ENCODE peak calls at places on chromosomes 11 and 22, in six cellular contexts. T is coronary artery, A is suprapubic skin, K is PC-3, R is OCI-LY7, E is left lung. C is an unnamed sample.
A peak's percentile ranks its signal among the peaks of the same experiment; 100 is the strongest.

GRCh38 chr11:88035271-88035670 is 140.0 kb downstream of the RAB38 start:
- DNase-seq in T (no peak), E (no peak), R (no peak), K (peak; percentile 73), A (no peak), C (no peak)

GRCh38 chr11:114233755-114234154 is 62.4 kb upstream of the NNMT start:
- DNase-seq in T (no peak), E (no peak), K (no peak), R (no peak), A (no peak), C (no peak)

GRCh38 chr11:68004551-68005335 is 846 bp upstream of the UNC93B1 start:
- DNase-seq in R (no peak), T (peak; percentile 72), K (no peak), A (no peak), E (peak; percentile 53), C (no peak)

GRCh38 chr11:44424841-44425240 is 114.9 kb upstream of the ALX4 start:
- DNase-seq in K (peak; percentile 14), T (no peak), A (no peak), E (no peak), R (no peak), C (no peak)

GRCh38 chr11:19345519-19345847 is 104.7 kb upstream of the E2F8 start:
- DNase-seq in A (no peak), E (peak; percentile 76), R (no peak), T (no peak), K (no peak), C (peak; percentile 35)

GRCh38 chr11:1556278-1557167 is 15.5 kb downstream of the DUSP8 start:
- DNase-seq in R (no peak), A (peak; percentile 38), T (no peak), K (no peak), E (peak; percentile 71), C (no peak)

GRCh38 chr11:2768471-2769408 is 68.9 kb upstream of the KCNQ1OT1 start:
- DNase-seq in R (no peak), E (no peak), T (peak; percentile 67), K (peak; percentile 85), A (peak; percentile 56), C (no peak)

GRCh38 chr11:31641477-31642062 is 132.0 kb downstream of the ELP4 start:
- DNase-seq in T (no peak), K (peak; percentile 70), R (peak; percentile 4), E (no peak), A (no peak), C (no peak)

GRCh38 chr11:121665211-121665838 is 212.6 kb upstream of the SORL1-AS1 start:
- DNase-seq in T (no peak), R (no peak), K (no peak), E (no peak), A (no peak), C (no peak)

GRCh38 chr22:39967996-39968968 is 8.1 kb downstream of the TMA7B start:
- DNase-seq in R (no peak), A (no peak), T (no peak), E (no peak), K (no peak), C (no peak)

GRCh38 chr22:36323855-36324331 is 63.9 kb downstream of the MYH9 start:
- DNase-seq in R (no peak), K (no peak), T (peak; percentile 93), E (no peak), A (no peak), C (no peak)

GRCh38 chr22:49021097-49021925 is 806.4 kb downstream of the BRD1 start:
- DNase-seq in A (peak; percentile 44), E (no peak), T (peak; percentile 70), K (no peak), R (no peak), C (no peak)

GRCh38 chr11:87597696-87598095 is 560.0 kb downstream of the TMEM135 start:
- DNase-seq in A (no peak), K (no peak), E (no peak), R (no peak), T (no peak), C (no peak)

GRCh38 chr11:131884461-131885073 is 514.2 kb downstream of the NTM start:
- DNase-seq in K (no peak), E (no peak), T (no peak), A (no peak), R (no peak), C (no peak)

GRCh38 chr11:122150484-122151124 is 34.6 kb upstream of the BLID start:
- DNase-seq in R (no peak), A (no peak), T (no peak), K (peak; percentile 83), E (no peak), C (no peak)

GRCh38 chr22:29914165-29914564 is 31.2 kb downstream of the MTMR3 start:
- DNase-seq in A (no peak), K (peak; percentile 57), E (no peak), T (no peak), R (no peak), C (no peak)

GRCh38 chr11:19646921-19647320 is 65.7 kb upstream of the NAV2 start:
- DNase-seq in K (peak; percentile 50), T (no peak), E (no peak), R (no peak), A (no peak), C (no peak)

GRCh38 chr11:28176231-28176853 is 68.2 kb downstream of the METTL15 start:
- DNase-seq in K (peak; percentile 71), E (no peak), R (no peak), T (no peak), A (no peak), C (no peak)

GRCh38 chr11:116224154-116224888 is 548.5 kb downstream of the BUD13 start:
- DNase-seq in E (no peak), R (peak; percentile 45), T (no peak), K (peak; percentile 51), A (no peak), C (peak; percentile 66)

GRCh38 chr22:25845985-25846745 is 104.2 kb downstream of the MYO18B start:
- DNase-seq in R (no peak), K (no peak), E (no peak), A (no peak), T (peak; percentile 43), C (peak; percentile 57)

GRCh38 chr11:118883368-118884071 is at the start of gene CXCR5:
- DNase-seq in E (no peak), A (no peak), K (no peak), T (no peak), R (peak; percentile 89), C (peak; percentile 82)

GRCh38 chr22:17945156-17945850 is 79.1 kb downstream of the MICAL3 start:
- DNase-seq in A (no peak), T (no peak), R (no peak), E (no peak), K (no peak), C (no peak)

GRCh38 chr11:95035316-95035715 is 10.3 kb downstream of the KDM4E start:
- DNase-seq in E (no peak), K (no peak), A (no peak), R (no peak), T (no peak), C (no peak)

GRCh38 chr11:9972917-9973504 is 309.1 kb downstream of the SWAP70 start:
- DNase-seq in A (no peak), E (no peak), K (peak; percentile 72), R (peak; percentile 73), T (no peak), C (peak; percentile 77)

GRCh38 chr22:23677701-23677995 is 13.2 kb upstream of the RGL4 start:
- DNase-seq in E (no peak), A (no peak), T (no peak), R (no peak), K (no peak), C (no peak)

GRCh38 chr22:24995649-24996180 is 43.2 kb downstream of the KIAA1671 start:
- DNase-seq in A (no peak), K (no peak), T (no peak), E (no peak), R (no peak), C (no peak)

GRCh38 chr11:32891657-32892354 is 805 bp upstream of the QSER1 start:
- DNase-seq in R (no peak), E (no peak), K (peak; percentile 31), T (no peak), A (no peak), C (no peak)

GRCh38 chr11:82536706-82537105 is 197.0 kb downstream of the FAM181B start:
- DNase-seq in R (no peak), K (no peak), E (no peak), A (no peak), T (no peak), C (no peak)

GRCh38 chr11:82539669-82540068 is 194.0 kb downstream of the FAM181B start:
- DNase-seq in R (no peak), A (no peak), T (no peak), E (no peak), K (no peak), C (no peak)

GRCh38 chr11:82533628-82534353 is 199.9 kb downstream of the FAM181B start:
- DNase-seq in T (no peak), R (no peak), K (peak; percentile 11), E (no peak), A (no peak), C (no peak)
- TF ChIP-seq CTCF in T (no peak), R (no peak), K (no peak), E (no peak), A (no peak), C (no peak)

GRCh38 chr11:30508594-30508993 is 77.6 kb downstream of the MPPED2 start:
- DNase-seq in R (no peak), A (no peak), T (no peak), K (no peak), E (no peak), C (no peak)

GRCh38 chr11:30510750-30511149 is 75.4 kb downstream of the MPPED2 start:
- DNase-seq in E (no peak), K (no peak), A (no peak), R (no peak), T (no peak), C (no peak)

GRCh38 chr11:30505603-30506002 is 80.5 kb downstream of the MPPED2 start:
- DNase-seq in K (no peak), R (no peak), E (no peak), A (no peak), T (no peak), C (no peak)

GRCh38 chr11:30513087-30513486 is 73.1 kb downstream of the MPPED2 start:
- DNase-seq in T (no peak), E (no peak), R (no peak), K (no peak), A (no peak), C (no peak)

DNA sequence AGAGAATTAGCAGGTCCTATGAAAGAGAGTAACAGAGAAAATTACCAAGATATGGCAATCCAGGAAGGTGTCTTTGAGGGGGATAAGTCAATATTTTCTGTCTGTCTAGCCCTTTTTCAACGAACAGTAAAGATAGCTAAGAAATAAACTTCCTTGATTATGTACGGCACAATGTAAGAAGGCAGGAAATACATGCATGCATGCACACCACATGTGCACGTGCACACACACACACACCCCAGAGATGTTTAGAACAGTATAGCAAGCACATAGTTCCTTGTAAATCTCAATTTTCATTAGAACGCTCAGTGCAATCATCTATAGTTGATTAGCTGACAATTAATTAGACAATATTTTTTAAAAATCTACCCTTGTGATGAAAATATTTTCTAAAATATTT is 74.7 kb downstream of the MPPED2 start:
- DNase-seq in T (no peak), E (no peak), K (no peak), R (no peak), A (no peak), C (no peak)
- TF ChIP-seq CTCF in T (no peak), E (no peak), K (no peak), R (no peak), A (no peak), C (no peak)

GRCh38 chr11:86418929-86419328 is 44.2 kb downstream of the CCDC81 start:
- DNase-seq in E (no peak), T (no peak), K (peak; percentile 3), A (no peak), R (peak; percentile 4), C (no peak)
- TF ChIP-seq CTCF in E (no peak), T (no peak), K (peak; percentile 28), A (no peak), R (peak; percentile 38), C (peak; percentile 7)

GRCh38 chr11:111528557-111528956 is 12.0 kb upstream of the LAYN start:
- DNase-seq in K (peak; percentile 26), A (no peak), R (peak; percentile 8), T (no peak), E (no peak), C (no peak)
- TF ChIP-seq CTCF in K (peak; percentile 56), A (no peak), R (peak; percentile 53), T (no peak), E (no peak), C (no peak)